ENCODE peak calls at places on chromosomes 13 and 19, in five cellular contexts. W is D721Med; N is HT-29; K is activated naive CD4-positive, alpha-beta T cell treated with anti-CD3 and anti-CD28 coated beads, Interleukin-2, amount 10 ng/mL, durations not matched to agents 7 days and 5 days; J is left cardiac atrium. L is an unnamed sample.

GRCh38 chr19:1261863-1262686 is 7.1 kb upstream of the CIRBP start:
- DNase-seq in K (no peak), J (no peak), W (no peak), N (peak; percentile 78), L (peak; percentile 90)

GRCh38 chr13:46389985-46390384 is 2.9 kb upstream of the RUBCNL start:
- DNase-seq in J (no peak), K (peak; percentile 39), N (no peak), W (no peak), L (no peak)

GRCh38 chr19:1073063-1073955 is 6.3 kb downstream of the ARHGAP45 start:
- DNase-seq in W (no peak), J (no peak), N (no peak), K (peak; percentile 40), L (no peak)

GRCh38 chr13:59274958-59275727 is 888.6 kb downstream of the DIAPH3 start:
- DNase-seq in N (no peak), W (no peak), J (no peak), K (no peak), L (no peak)

GRCh38 chr19:55591555-55591954 is 7.8 kb downstream of the FIZ1 start:
- DNase-seq in J (no peak), W (no peak), N (peak; percentile 66), K (no peak), L (no peak)

GRCh38 chr13:114143806-114144605 is 11.6 kb upstream of the RASA3 start:
- DNase-seq in N (peak; percentile 94), K (peak; percentile 68), W (no peak), J (no peak), L (peak; percentile 60)

GRCh38 chr13:95298169-95298940 is 2.9 kb downstream of the ABCC4 start:
- DNase-seq in J (no peak), W (no peak), N (no peak), K (no peak), L (no peak)

GRCh38 chr13:43470610-43471009 is 316.2 kb downstream of the ENOX1 start:
- DNase-seq in K (no peak), W (no peak), J (no peak), N (no peak), L (no peak)

GRCh38 chr13:106602178-106602577 is 34.2 kb upstream of the ARGLU1 start:
- DNase-seq in J (no peak), N (no peak), K (no peak), W (no peak), L (no peak)

GRCh38 chr19:33235269-33235995 is 9.8 kb upstream of the SLC7A10 start:
- DNase-seq in W (peak; percentile 88), K (peak; percentile 80), N (peak; percentile 96), J (peak; percentile 81), L (peak; percentile 90)

GRCh38 chr19:30686252-30686762 is 314.1 kb downstream of the ZNF536 start:
- DNase-seq in N (no peak), W (no peak), J (no peak), K (no peak), L (peak; percentile 31)

GRCh38 chr13:109785892-109786450 is 412 bp downstream of the IRS2 start:
- DNase-seq in K (no peak), J (no peak), W (no peak), N (peak; percentile 12), L (peak; percentile 71)

GRCh38 chr13:44930907-44931676 is 58.2 kb downstream of the NUFIP1 start:
- DNase-seq in W (no peak), J (no peak), N (no peak), K (no peak), L (no peak)

GRCh38 chr19:35783469-35784400 is 8.4 kb downstream of the ARHGAP33 start:
- DNase-seq in K (no peak), W (no peak), N (no peak), J (no peak), L (no peak)

GRCh38 chr19:36073121-36073876 is 18.6 kb downstream of the WDR62 start:
- DNase-seq in W (no peak), N (no peak), J (no peak), K (no peak), L (no peak)

GRCh38 chr19:28217064-28217463 is 995.9 kb downstream of the UQCRFS1 start:
- DNase-seq in K (no peak), N (no peak), J (no peak), W (no peak), L (no peak)

GRCh38 chr19:29267701-29268100 is 54.8 kb upstream of the UQCRFS1 start:
- DNase-seq in J (no peak), K (no peak), W (no peak), N (no peak), L (no peak)

GRCh38 chr19:55220525-55220924 is 8.0 kb downstream of the TMEM86B start:
- DNase-seq in J (no peak), K (no peak), N (no peak), W (no peak), L (peak; percentile 33)

GRCh38 chr19:53246498-53246897 is 8.2 kb downstream of the ZNF677 start:
- DNase-seq in J (no peak), N (no peak), K (no peak), W (no peak), L (no peak)

GRCh38 chr19:461664-462551 is 1.1 kb upstream of the SHC2 start:
- DNase-seq in K (no peak), J (no peak), W (peak; percentile 95), N (peak; percentile 40), L (peak; percentile 83)

GRCh38 chr19:17243854-17244617 is 1.7 kb downstream of the NR2F6 start:
- DNase-seq in W (no peak), J (peak; percentile 79), N (peak; percentile 47), K (no peak), L (peak; percentile 73)

GRCh38 chr13:111969551-111970135 is 97.3 kb upstream of the SOX1 start:
- DNase-seq in N (no peak), W (no peak), J (no peak), K (no peak), L (no peak)

GRCh38 chr19:53659292-53659691 is 27.5 kb downstream of the DPRX start:
- DNase-seq in K (no peak), W (no peak), N (peak; percentile 81), J (peak; percentile 34), L (peak; percentile 88)

GRCh38 chr19:36067681-36068080 is 13.0 kb downstream of the WDR62 start:
- DNase-seq in N (no peak), W (no peak), K (no peak), J (no peak), L (no peak)

GRCh38 chr13:74479124-74479523 is 344.9 kb upstream of the KLF12 start:
- DNase-seq in K (no peak), J (no peak), W (no peak), N (no peak), L (no peak)

GRCh38 chr19:38290631-38291147 is 13.4 kb upstream of the C19orf33 start:
- DNase-seq in J (no peak), N (peak; percentile 87), K (no peak), W (no peak), L (peak; percentile 48)

GRCh38 chr13:28463481-28463880 is 31.4 kb downstream of the FLT1 start:
- DNase-seq in N (no peak), W (no peak), K (no peak), J (no peak), L (no peak)

GRCh38 chr19:4732680-4733114 is 9.1 kb upstream of the DPP9 start:
- DNase-seq in J (no peak), W (peak; percentile 79), N (peak; percentile 51), K (peak; percentile 74), L (peak; percentile 75)

GRCh38 chr19:609001-609340 is 19.3 kb downstream of the HCN2 start:
- DNase-seq in W (no peak), N (peak; percentile 17), J (no peak), K (no peak), L (no peak)

GRCh38 chr13:39144941-39145533 is 106.8 kb downstream of the NHLRC3 start:
- DNase-seq in N (peak; percentile 62), W (no peak), K (peak; percentile 34), J (peak; percentile 46), L (peak; percentile 73)

GRCh38 chr13:49240017-49240416 is 7.7 kb upstream of the CDADC1 start:
- DNase-seq in J (no peak), W (no peak), N (peak; percentile 55), K (peak; percentile 63), L (peak; percentile 32)

GRCh38 chr19:4939466-4939865 is 29.4 kb upstream of the KDM4B start:
- DNase-seq in K (no peak), N (no peak), W (no peak), J (no peak), L (no peak)

GRCh38 chr19:48498576-48498879 is 13.1 kb downstream of the LMTK3 start:
- DNase-seq in W (no peak), K (no peak), N (no peak), J (no peak), L (no peak)

GRCh38 chr19:53461866-53462265 is 5.7 kb upstream of the ZNF813 start:
- DNase-seq in N (no peak), W (no peak), J (no peak), K (no peak), L (no peak)

GRCh38 chr13:32267836-32268439 is 47.2 kb downstream of the ZAR1L start:
- DNase-seq in K (peak; percentile 60), J (no peak), N (peak; percentile 96), W (no peak), L (peak; percentile 39)

GRCh38 chr13:44795176-44795575 is 194.1 kb downstream of the NUFIP1 start:
- DNase-seq in W (no peak), J (no peak), N (no peak), K (no peak), L (no peak)

GRCh38 chr13:37058801-37059135 is 720 bp downstream of the SUPT20H start:
- DNase-seq in K (peak; percentile 45), W (no peak), N (peak; percentile 80), J (no peak), L (peak; percentile 49)

GRCh38 chr19:19402656-19403372 is 2.7 kb upstream of the GATAD2A start:
- DNase-seq in N (no peak), J (no peak), W (no peak), K (no peak), L (no peak)